ENCODE peak calls at places on chromosomes 6 and 20, in four cellular contexts. X is suprapubic skin, W is H1, H is HepG2. K is an unnamed sample.

GRCh38 chr6:34151321-34152041 is 5.6 kb upstream of the GRM4 start:
- DNase-seq in X (peak; percentile 74), W (peak; percentile 69), H (no peak), K (no peak)

GRCh38 chr6:108559884-108560462 is 744 bp upstream of the FOXO3 start:
- DNase-seq in X (peak; percentile 91), W (no peak), H (peak; percentile 39), K (peak; percentile 49)

GRCh38 chr6:15911753-15912504 is 217.0 kb upstream of the MYLIP start:
- DNase-seq in X (no peak), W (no peak), H (no peak), K (no peak)

GRCh38 chr6:109458774-109459531 is 3.4 kb upstream of the MICAL1 start:
- DNase-seq in X (no peak), W (no peak), H (no peak), K (no peak)

GRCh38 chr20:48321271-48321670 is 506.5 kb downstream of the PREX1 start:
- DNase-seq in X (no peak), W (no peak), H (no peak), K (no peak)

GRCh38 chr6:42545226-42545773 is 18.5 kb upstream of the UBR2 start:
- DNase-seq in X (no peak), W (no peak), H (no peak), K (no peak)

GRCh38 chr20:48892049-48892470 is 29.5 kb upstream of the ARFGEF2 start:
- DNase-seq in X (no peak), W (no peak), H (no peak), K (no peak)

GRCh38 chr20:5670137-5670536 is 80.1 kb upstream of the SHLD1 start:
- DNase-seq in X (no peak), W (no peak), H (no peak), K (no peak)

GRCh38 chr20:39916236-39916635 is 772.8 kb downstream of the MAFB start:
- DNase-seq in X (no peak), W (no peak), H (no peak), K (no peak)

GRCh38 chr6:112218563-112218962 is 35.8 kb downstream of the LAMA4 start:
- DNase-seq in X (no peak), W (no peak), H (no peak), K (no peak)

GRCh38 chr6:157265630-157266029 is 57.7 kb downstream of the TMEM242 start:
- DNase-seq in X (no peak), W (no peak), H (no peak), K (no peak)

GRCh38 chr6:18342223-18342622 is 44.9 kb upstream of the RNF144B start:
- DNase-seq in X (no peak), W (no peak), H (no peak), K (no peak)

GRCh38 chr6:154356690-154357089 is at the start of gene IPCEF1:
- DNase-seq in X (no peak), W (no peak), H (no peak), K (no peak)

GRCh38 chr6:26272171-26272631 is 92.8 kb upstream of the BTN3A2 start:
- DNase-seq in X (peak; percentile 84), W (peak; percentile 76), H (no peak), K (peak; percentile 50)

GRCh38 chr6:144248003-144248402 is 37.1 kb upstream of the UTRN start:
- DNase-seq in X (no peak), W (no peak), H (no peak), K (no peak)

GRCh38 chr6:11197175-11197535 is 35.3 kb downstream of the NEDD9 start:
- DNase-seq in X (no peak), W (no peak), H (no peak), K (no peak)

GRCh38 chr6:129853996-129854711 is 7.0 kb downstream of the TMEM244 start:
- DNase-seq in X (no peak), W (no peak), H (no peak), K (no peak)

GRCh38 chr6:170096191-170096802 is 194.6 kb downstream of the DLL1 start:
- DNase-seq in X (peak; percentile 74), W (peak; percentile 41), H (no peak), K (peak; percentile 14)
- TF ChIP-seq EP300 in X (no peak), W (no peak), H (no peak), K (no peak)

DNA sequence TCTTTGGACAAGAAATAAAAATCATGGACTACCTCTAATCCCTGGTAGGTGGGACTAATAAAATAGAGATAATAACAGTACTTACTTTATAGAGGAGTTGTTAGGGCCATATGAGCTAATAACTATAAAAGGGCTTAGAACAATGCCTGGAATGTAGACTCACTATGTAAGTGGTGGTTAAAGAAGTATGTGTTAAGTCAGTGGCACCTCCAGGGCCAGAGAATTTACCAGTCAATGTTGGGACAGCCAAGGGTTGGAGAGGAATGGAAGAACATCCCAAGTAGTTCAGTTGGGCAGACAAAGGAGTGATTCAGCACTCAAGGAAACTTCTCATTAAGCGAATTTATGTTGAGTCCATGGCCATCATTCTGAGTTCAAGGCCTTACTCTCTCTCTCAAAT is 116.8 kb downstream of the OTOR start:
- DNase-seq in X (no peak), W (no peak), H (no peak), K (no peak)
- TF ChIP-seq CTCF in X (no peak), W (no peak), H (no peak), K (no peak)

GRCh38 chr6:2756687-2757224 is 6.0 kb upstream of the MYLK4 start:
- DNase-seq in X (no peak), W (no peak), H (peak; percentile 42), K (no peak)

GRCh38 chr6:2760882-2761842 is 4.0 kb upstream of the WRNIP1 start:
- DNase-seq in X (no peak), W (no peak), H (no peak), K (no peak)

GRCh38 chr6:2756245-2756644 is 5.5 kb upstream of the MYLK4 start:
- DNase-seq in X (no peak), W (no peak), H (no peak), K (no peak)

GRCh38 chr6:2755456-2755855 is 4.7 kb upstream of the MYLK4 start:
- DNase-seq in X (no peak), W (no peak), H (no peak), K (no peak)

GRCh38 chr6:2758980-2759379 is 6.2 kb upstream of the WRNIP1 start:
- DNase-seq in X (no peak), W (no peak), H (no peak), K (no peak)
- TF ChIP-seq POLR2AphosphoS5 in X (no peak), W (no peak), H (no peak), K (no peak)

GRCh38 chr6:158642097-158642601 is 2.4 kb downstream of the DYNLT1 start:
- DNase-seq in X (no peak), W (no peak), H (no peak), K (peak; percentile 22)

GRCh38 chr6:158645064-158646022 is 800 bp upstream of the DYNLT1 start:
- DNase-seq in X (peak; percentile 35), W (no peak), H (no peak), K (peak; percentile 14)

GRCh38 chr6:158646023-158646888 is 1.7 kb upstream of the DYNLT1 start:
- DNase-seq in X (peak; percentile 55), W (no peak), H (no peak), K (peak; percentile 24)

GRCh38 chr6:158642805-158643489 is 1.6 kb downstream of the DYNLT1 start:
- DNase-seq in X (no peak), W (no peak), H (no peak), K (peak; percentile 19)

DNA sequence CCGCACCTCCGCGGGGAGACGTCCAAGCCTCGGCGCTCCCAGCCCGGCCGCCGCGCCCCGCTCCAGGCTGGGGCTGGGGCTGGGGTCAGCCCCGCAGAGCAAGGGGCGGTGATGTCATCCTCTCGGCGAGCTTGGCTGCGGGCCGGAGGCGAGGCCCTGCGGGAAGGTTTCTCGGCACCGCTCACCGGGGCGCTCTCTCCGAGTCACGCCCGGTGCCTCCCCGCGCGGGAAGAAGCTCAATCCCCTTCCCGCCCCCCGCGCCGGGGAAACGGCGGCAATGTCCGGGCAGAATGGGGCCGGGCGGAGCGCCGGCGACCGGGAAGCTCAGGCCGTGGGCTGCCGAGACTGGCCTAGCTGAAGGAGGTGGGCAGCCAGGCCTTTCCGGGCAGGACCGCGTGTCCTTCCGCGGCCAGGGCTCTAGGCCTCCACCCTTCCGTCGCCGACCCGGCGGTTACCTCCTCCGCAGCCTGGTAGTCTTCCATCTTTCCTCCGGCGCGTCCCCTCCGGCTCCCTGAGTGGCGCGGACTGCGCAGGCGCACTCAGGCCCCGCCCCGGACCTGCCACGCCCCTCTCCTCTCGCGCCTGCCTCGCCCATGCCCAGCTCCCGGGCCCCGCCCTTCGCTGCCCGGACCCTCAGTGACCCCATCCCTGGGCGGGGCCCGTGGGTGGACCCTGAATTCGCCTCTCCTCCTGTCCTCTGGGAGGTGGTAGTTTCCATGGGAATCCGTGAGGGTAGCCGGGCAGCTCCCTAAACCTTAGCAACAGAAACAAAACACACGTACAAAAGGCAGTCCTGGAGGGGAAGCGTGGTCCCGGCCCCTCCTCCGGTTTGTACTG is at the start of gene DYNLT1:
- DNase-seq in X (peak; percentile 93), W (peak; percentile 99), H (peak; percentile 90), K (peak; percentile 95)
- TF ChIP-seq EP300 in X (no peak), W (no peak), H (no peak), K (no peak)

DNA sequence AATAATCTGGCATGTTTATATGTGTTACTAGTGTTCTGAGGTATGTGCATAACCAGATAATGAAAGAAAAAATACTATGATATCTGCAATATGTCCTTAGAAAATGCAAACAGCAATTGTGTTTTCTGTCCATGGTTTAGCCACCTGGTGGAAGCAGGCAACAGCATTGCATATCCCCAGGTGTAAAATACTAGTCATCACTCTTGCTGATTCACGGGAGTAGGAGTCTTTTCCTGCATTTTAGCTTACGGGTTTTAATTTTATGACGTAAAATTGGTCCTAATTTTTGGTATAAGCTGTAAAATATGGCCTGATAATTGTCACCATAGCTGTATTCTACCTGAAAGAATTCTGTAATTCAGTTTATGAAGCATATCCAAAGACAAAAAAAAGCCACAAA is 2.5 kb downstream of the RNF182 start:
- DNase-seq in X (no peak), W (no peak), H (no peak), K (no peak)
- TF ChIP-seq CTCF in X (no peak), W (no peak), H (no peak), K (no peak)

GRCh38 chr6:33008944-33009861 is at the start of gene HLA-DOA:
- DNase-seq in X (no peak), W (peak; percentile 77), H (no peak), K (no peak)
- TF ChIP-seq POLR2AphosphoS5 in X (no peak), W (peak; percentile 44), H (no peak), K (no peak)

GRCh38 chr6:149140137-149140909 is 177.2 kb upstream of the TAB2 start:
- DNase-seq in X (no peak), W (no peak), H (no peak), K (no peak)
- TF ChIP-seq EP300 in X (no peak), W (no peak), H (no peak), K (no peak)

DNA sequence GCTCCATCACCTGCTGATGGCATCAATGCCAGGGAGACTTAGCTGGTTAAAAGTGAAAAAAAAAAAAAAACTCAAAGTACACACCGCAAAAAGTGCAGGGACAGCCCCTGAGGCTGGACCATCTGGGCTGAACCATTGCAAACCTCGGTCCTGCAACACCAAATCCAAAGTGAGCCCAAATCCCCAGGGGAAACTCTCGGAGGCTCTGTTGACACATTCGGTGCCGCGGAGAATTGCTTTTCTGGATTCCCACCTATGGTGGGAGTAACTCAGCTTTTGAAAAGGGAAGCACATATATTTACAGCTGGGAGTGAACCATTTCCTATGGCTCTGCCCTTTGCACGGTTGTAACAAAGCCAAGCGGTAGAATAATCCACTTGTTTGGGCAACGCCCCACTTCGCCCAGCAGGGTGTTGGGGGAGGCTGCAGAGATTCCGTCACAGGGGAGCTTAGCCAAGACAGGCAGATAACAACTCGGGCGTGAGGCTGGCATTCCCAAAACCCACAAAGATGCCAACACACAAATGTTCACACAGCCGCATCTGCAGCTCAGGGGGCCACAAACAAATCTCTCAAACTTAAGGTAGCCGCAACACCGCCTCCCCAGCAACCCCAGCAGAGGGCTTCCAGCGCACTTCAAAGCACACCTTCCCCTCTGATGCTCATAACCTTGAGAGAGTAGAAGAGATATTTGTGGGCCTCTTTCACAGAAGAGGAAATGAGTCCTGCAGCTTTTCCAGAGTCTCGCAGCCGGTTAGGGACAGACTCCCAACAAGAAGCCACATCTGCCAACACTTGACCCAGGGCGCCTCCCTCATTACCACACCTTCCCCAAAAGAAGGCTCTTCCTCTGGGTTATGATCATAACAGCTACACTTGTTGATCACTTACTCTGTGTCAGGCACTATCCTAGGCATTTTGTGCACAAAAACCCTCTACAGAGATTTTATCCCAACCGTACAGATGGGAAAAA is 11.4 kb downstream of the ZC3H12D start:
- DNase-seq in X (no peak), W (no peak), H (peak; percentile 65), K (peak; percentile 44)
- TF ChIP-seq CTCF in X (peak; percentile 7), W (no peak), H (no peak), K (no peak)

K was measured in stomach.